ENCODE peak calls at places on chromosomes 11 and 22, in eight cellular contexts. One of them, this sample, is unnamed.

GRCh38 chr11:47533690-47534135 is 19.2 kb downstream of the CELF1 start:
- DNase-seq in EL: peak
- DNase-seq in Kasumi-1: no peak
- DNase-seq in heart left ventricle: no peak
- DNase-seq in dermis microvascular lymphatic vessel endothelial cell: no peak
- DNase-seq in HTR-8/SVneo: no peak
- DNase-seq in activated naive CD4-positive, alpha-beta T cell treated with Interleukin-2 at 50 U/mL for 16 hours: no peak
- DNase-seq in brain microvascular endothelial cell: no peak
- DNase-seq in this sample: no peak

GRCh38 chr11:92702771-92703170 is 266.7 kb upstream of the MTNR1B start:
- DNase-seq in EL: peak
- DNase-seq in Kasumi-1: no peak
- DNase-seq in heart left ventricle: no peak
- DNase-seq in dermis microvascular lymphatic vessel endothelial cell: no peak
- DNase-seq in HTR-8/SVneo: no peak
- DNase-seq in activated naive CD4-positive, alpha-beta T cell treated with Interleukin-2 at 50 U/mL for 16 hours: no peak
- DNase-seq in brain microvascular endothelial cell: peak
- DNase-seq in this sample: no peak

GRCh38 chr22:31281733-31282132 is 10.6 kb downstream of the PIK3IP1 start:
- DNase-seq in EL: no peak
- DNase-seq in Kasumi-1: no peak
- DNase-seq in heart left ventricle: no peak
- DNase-seq in dermis microvascular lymphatic vessel endothelial cell: no peak
- DNase-seq in HTR-8/SVneo: no peak
- DNase-seq in activated naive CD4-positive, alpha-beta T cell treated with Interleukin-2 at 50 U/mL for 16 hours: no peak
- DNase-seq in brain microvascular endothelial cell: no peak
- DNase-seq in this sample: no peak

GRCh38 chr11:72491001-72491400 is 56.7 kb upstream of the CLPB start:
- DNase-seq in EL: no peak
- DNase-seq in Kasumi-1: no peak
- DNase-seq in heart left ventricle: no peak
- DNase-seq in dermis microvascular lymphatic vessel endothelial cell: peak
- DNase-seq in HTR-8/SVneo: no peak
- DNase-seq in activated naive CD4-positive, alpha-beta T cell treated with Interleukin-2 at 50 U/mL for 16 hours: no peak
- DNase-seq in brain microvascular endothelial cell: peak
- DNase-seq in this sample: no peak

GRCh38 chr11:32426819-32427615 is 8.3 kb downstream of the WT1 start:
- DNase-seq in EL: no peak
- DNase-seq in Kasumi-1: no peak
- DNase-seq in heart left ventricle: peak
- DNase-seq in dermis microvascular lymphatic vessel endothelial cell: no peak
- DNase-seq in HTR-8/SVneo: no peak
- DNase-seq in activated naive CD4-positive, alpha-beta T cell treated with Interleukin-2 at 50 U/mL for 16 hours: no peak
- DNase-seq in brain microvascular endothelial cell: no peak
- DNase-seq in this sample: no peak

GRCh38 chr22:21455334-21456089 is 11.7 kb upstream of the TMEM191C start:
- DNase-seq in EL: no peak
- DNase-seq in Kasumi-1: no peak
- DNase-seq in heart left ventricle: no peak
- DNase-seq in dermis microvascular lymphatic vessel endothelial cell: no peak
- DNase-seq in HTR-8/SVneo: no peak
- DNase-seq in activated naive CD4-positive, alpha-beta T cell treated with Interleukin-2 at 50 U/mL for 16 hours: no peak
- DNase-seq in brain microvascular endothelial cell: no peak
- DNase-seq in this sample: peak

GRCh38 chr11:93741094-93741881 is at the start of the genes C11orf54 and TAF1D:
- DNase-seq in EL: peak
- DNase-seq in Kasumi-1: peak
- DNase-seq in heart left ventricle: peak
- DNase-seq in dermis microvascular lymphatic vessel endothelial cell: peak
- DNase-seq in HTR-8/SVneo: peak
- DNase-seq in activated naive CD4-positive, alpha-beta T cell treated with Interleukin-2 at 50 U/mL for 16 hours: peak
- DNase-seq in brain microvascular endothelial cell: peak
- DNase-seq in this sample: peak

GRCh38 chr22:44023404-44024287 is 456 bp upstream of the PARVB start:
- DNase-seq in EL: peak
- DNase-seq in Kasumi-1: peak
- DNase-seq in heart left ventricle: peak
- DNase-seq in dermis microvascular lymphatic vessel endothelial cell: peak
- DNase-seq in HTR-8/SVneo: peak
- DNase-seq in activated naive CD4-positive, alpha-beta T cell treated with Interleukin-2 at 50 U/mL for 16 hours: peak
- DNase-seq in brain microvascular endothelial cell: no peak
- DNase-seq in this sample: no peak

GRCh38 chr11:118608268-118609214 is 1.1 kb downstream of the PHLDB1 start:
- DNase-seq in EL: peak
- DNase-seq in Kasumi-1: no peak
- DNase-seq in heart left ventricle: peak
- DNase-seq in dermis microvascular lymphatic vessel endothelial cell: peak
- DNase-seq in HTR-8/SVneo: peak
- DNase-seq in activated naive CD4-positive, alpha-beta T cell treated with Interleukin-2 at 50 U/mL for 16 hours: peak
- DNase-seq in brain microvascular endothelial cell: peak
- DNase-seq in this sample: no peak

GRCh38 chr11:59145534-59145933 is 2.9 kb downstream of the FAM111A start:
- DNase-seq in EL: peak
- DNase-seq in Kasumi-1: peak
- DNase-seq in heart left ventricle: no peak
- DNase-seq in dermis microvascular lymphatic vessel endothelial cell: no peak
- DNase-seq in HTR-8/SVneo: no peak
- DNase-seq in activated naive CD4-positive, alpha-beta T cell treated with Interleukin-2 at 50 U/mL for 16 hours: no peak
- DNase-seq in brain microvascular endothelial cell: no peak
- DNase-seq in this sample: no peak

This sample was measured in breast epithelium.